ENCODE peak calls at places on chromosomes 13 and 19, in seven cellular contexts. T is bronchial epithelial cell, H is psoas muscle, Q is PC-3, L is cardiac fibroblast, W is endothelial cell, A is PC-9. Y is an unnamed sample.

GRCh38 chr13:49235856-49236431 is 11.8 kb upstream of the CDADC1 start:
- DNase-seq in T (no peak), H (no peak), Q (no peak), L (no peak), W (no peak), A (no peak), Y (no peak)

GRCh38 chr19:13181747-13182388 is 31.7 kb downstream of the IER2 start:
- DNase-seq in T (no peak), H (peak), Q (peak), L (peak), W (no peak), A (no peak), Y (peak)

GRCh38 chr19:55353803-55354697 is 469 bp downstream of the COX6B2 start:
- DNase-seq in T (peak), H (peak), Q (peak), L (peak), W (peak), A (peak), Y (peak)

GRCh38 chr19:29841559-29842367 is 30.0 kb downstream of the CCNE1 start:
- DNase-seq in T (peak), H (no peak), Q (peak), L (peak), W (no peak), A (peak), Y (no peak)

GRCh38 chr19:55452381-55453325 is 8.8 kb downstream of the ISOC2 start:
- DNase-seq in T (peak), H (peak), Q (peak), L (peak), W (peak), A (no peak), Y (no peak)

GRCh38 chr19:53772943-53773342 is 51.2 kb downstream of the NLRP12 start:
- DNase-seq in T (peak), H (no peak), Q (peak), L (peak), W (peak), A (peak), Y (peak)

GRCh38 chr13:26300140-26300539 is 46.2 kb downstream of the CDK8 start:
- DNase-seq in T (peak), H (no peak), Q (peak), L (peak), W (no peak), A (no peak), Y (no peak)

GRCh38 chr19:14023404-14024235 is 4.3 kb upstream of the RLN3 start:
- DNase-seq in T (no peak), H (peak), Q (peak), L (peak), W (peak), A (peak), Y (no peak)

GRCh38 chr13:38693641-38694040 is 6.8 kb downstream of the FREM2 start:
- DNase-seq in T (peak), H (no peak), Q (no peak), L (no peak), W (no peak), A (no peak), Y (no peak)

GRCh38 chr19:4144666-4145261 is 8.7 kb upstream of the CREB3L3 start:
- DNase-seq in T (no peak), H (no peak), Q (peak), L (peak), W (no peak), A (peak), Y (no peak)

GRCh38 chr13:97241761-97242160 is 19.6 kb downstream of the MBNL2 start:
- DNase-seq in T (no peak), H (no peak), Q (no peak), L (no peak), W (peak), A (no peak), Y (no peak)

GRCh38 chr19:33304760-33305647 is 2.7 kb upstream of the CEBPA start:
- DNase-seq in T (no peak), H (no peak), Q (no peak), L (no peak), W (no peak), A (no peak), Y (no peak)

GRCh38 chr19:56139847-56140582 is 1.1 kb upstream of the ZNF444 start:
- DNase-seq in T (no peak), H (no peak), Q (no peak), L (peak), W (no peak), A (no peak), Y (no peak)

GRCh38 chr19:53091413-53091812 is 11.8 kb downstream of the ZNF160 start:
- DNase-seq in T (no peak), H (no peak), Q (no peak), L (no peak), W (no peak), A (no peak), Y (no peak)

GRCh38 chr19:39514840-39515550 is at the start of gene SELENOV:
- DNase-seq in T (no peak), H (no peak), Q (no peak), L (no peak), W (peak), A (no peak), Y (no peak)

GRCh38 chr19:19209372-19209771 is 2.4 kb upstream of the NCAN start:
- DNase-seq in T (no peak), H (no peak), Q (no peak), L (no peak), W (no peak), A (no peak), Y (no peak)

GRCh38 chr13:23817833-23818232 is 71.4 kb downstream of the MIPEP start:
- DNase-seq in T (no peak), H (no peak), Q (no peak), L (no peak), W (no peak), A (no peak), Y (no peak)

GRCh38 chr13:21012841-21013681 is 48.3 kb downstream of the LATS2 start:
- DNase-seq in T (no peak), H (no peak), Q (no peak), L (peak), W (no peak), A (no peak), Y (no peak)

GRCh38 chr19:39007096-39007495 is 25.3 kb downstream of the FBXO27 start:
- DNase-seq in T (no peak), H (no peak), Q (no peak), L (no peak), W (no peak), A (no peak), Y (no peak)

GRCh38 chr13:28324181-28324789 is 170.6 kb downstream of the FLT1 start:
- DNase-seq in T (peak), H (no peak), Q (peak), L (peak), W (peak), A (peak), Y (peak)

GRCh38 chr13:35530147-35530546 is 53.7 kb upstream of the MAB21L1 start:
- DNase-seq in T (no peak), H (no peak), Q (no peak), L (no peak), W (no peak), A (no peak), Y (no peak)

GRCh38 chr13:77000475-77000874 is 8.6 kb downstream of the CLN5 start:
- DNase-seq in T (no peak), H (no peak), Q (peak), L (no peak), W (no peak), A (no peak), Y (no peak)

GRCh38 chr19:19343762-19344161 is 23.1 kb downstream of the MAU2 start:
- DNase-seq in T (no peak), H (no peak), Q (no peak), L (no peak), W (no peak), A (no peak), Y (no peak)

GRCh38 chr13:105778196-105778595 is 757.3 kb downstream of the EFNB2 start:
- DNase-seq in T (peak), H (no peak), Q (no peak), L (peak), W (no peak), A (no peak), Y (no peak)

DNA sequence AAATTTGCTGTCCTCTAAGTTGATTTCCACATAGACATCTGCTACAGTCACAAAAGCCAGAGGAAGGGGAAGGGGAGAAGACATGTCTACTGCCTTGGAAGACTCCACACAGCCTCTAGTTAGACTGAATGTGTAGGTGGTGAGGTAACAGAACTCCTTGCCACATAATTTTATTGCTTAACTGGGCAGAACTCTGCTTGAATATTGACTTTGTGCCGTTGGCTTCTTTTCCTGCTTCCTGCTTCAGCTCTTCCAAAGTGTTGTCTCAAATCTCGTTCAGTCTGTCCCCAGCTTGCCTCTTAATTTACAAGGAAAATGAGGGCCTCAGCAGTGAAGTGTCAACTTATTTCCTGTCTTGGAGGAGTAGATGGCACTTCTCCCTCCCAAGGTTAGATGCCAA is 37.1 kb downstream of the ESD start:
- DNase-seq in T (peak), H (no peak), Q (peak), L (peak), W (no peak), A (no peak), Y (no peak)
- TF ChIP-seq CTCF in T (no peak), H (no peak), Q (no peak), L (no peak), W (no peak), A (no peak), Y (no peak)

GRCh38 chr19:51686171-51686570 is 7.0 kb upstream of the SPACA6 start:
- DNase-seq in T (peak), H (no peak), Q (no peak), L (peak), W (no peak), A (no peak), Y (no peak)
- TF ChIP-seq CTCF in T (no peak), H (no peak), Q (no peak), L (no peak), W (no peak), A (no peak), Y (no peak)

GRCh38 chr13:110450941-110451340 is 110.6 kb downstream of the RAB20 start:
- DNase-seq in T (peak), H (no peak), Q (peak), L (no peak), W (no peak), A (no peak), Y (no peak)
- TF ChIP-seq CTCF in T (no peak), H (no peak), Q (no peak), L (no peak), W (no peak), A (no peak), Y (no peak)

GRCh38 chr19:48900477-48901452 is 653 bp downstream of the NUCB1 start:
- DNase-seq in T (peak), H (no peak), Q (peak), L (peak), W (no peak), A (no peak), Y (no peak)

GRCh38 chr19:48897181-48897580 is 1.4 kb downstream of the TULP2 start:
- DNase-seq in T (no peak), H (no peak), Q (no peak), L (no peak), W (no peak), A (no peak), Y (no peak)

GRCh38 chr19:48896191-48896720 is 2.3 kb downstream of the TULP2 start:
- DNase-seq in T (no peak), H (peak), Q (no peak), L (no peak), W (no peak), A (no peak), Y (no peak)

GRCh38 chr19:48895226-48895625 is 3.3 kb downstream of the TULP2 start:
- DNase-seq in T (no peak), H (no peak), Q (no peak), L (no peak), W (no peak), A (no peak), Y (no peak)

DNA sequence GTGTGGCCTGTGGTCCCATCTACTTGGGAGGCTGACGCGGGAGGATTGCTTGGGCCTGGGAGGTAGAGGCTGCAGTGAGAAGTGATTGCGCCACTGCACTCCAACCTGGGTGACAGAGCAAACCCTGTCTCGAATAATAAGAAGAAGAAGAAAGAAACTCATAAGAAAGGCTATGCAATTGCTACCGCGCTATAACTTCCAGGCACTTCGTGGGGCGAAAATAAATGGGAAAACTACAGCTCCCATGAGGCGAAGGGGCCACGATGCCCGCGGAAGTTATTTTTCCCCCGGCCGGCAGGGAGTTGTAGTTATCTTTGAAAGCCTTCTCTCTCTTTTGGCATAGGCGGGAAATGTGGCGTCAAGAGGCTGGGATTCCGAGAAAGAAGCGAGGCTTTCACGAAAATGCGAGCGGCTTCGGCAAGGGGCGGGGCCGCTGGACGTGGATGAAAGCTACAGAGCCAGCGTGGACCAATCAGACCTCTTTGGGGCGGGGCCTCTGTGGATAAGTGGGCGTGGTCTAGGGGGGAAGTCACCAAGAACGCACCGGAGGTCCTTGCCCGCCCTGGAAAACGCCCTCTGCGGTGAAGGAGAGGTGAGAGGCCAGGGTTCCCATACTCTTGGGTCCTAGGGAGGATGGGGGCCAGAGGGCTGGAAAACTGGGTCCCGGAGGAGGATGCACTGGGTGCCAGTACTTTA is at the start of gene NUCB1:
- DNase-seq in T (peak), H (peak), Q (peak), L (peak), W (peak), A (peak), Y (peak)
- TF ChIP-seq CTCF in T (peak), H (peak), Q (no peak), L (peak), W (no peak), A (no peak), Y (no peak)

DNA sequence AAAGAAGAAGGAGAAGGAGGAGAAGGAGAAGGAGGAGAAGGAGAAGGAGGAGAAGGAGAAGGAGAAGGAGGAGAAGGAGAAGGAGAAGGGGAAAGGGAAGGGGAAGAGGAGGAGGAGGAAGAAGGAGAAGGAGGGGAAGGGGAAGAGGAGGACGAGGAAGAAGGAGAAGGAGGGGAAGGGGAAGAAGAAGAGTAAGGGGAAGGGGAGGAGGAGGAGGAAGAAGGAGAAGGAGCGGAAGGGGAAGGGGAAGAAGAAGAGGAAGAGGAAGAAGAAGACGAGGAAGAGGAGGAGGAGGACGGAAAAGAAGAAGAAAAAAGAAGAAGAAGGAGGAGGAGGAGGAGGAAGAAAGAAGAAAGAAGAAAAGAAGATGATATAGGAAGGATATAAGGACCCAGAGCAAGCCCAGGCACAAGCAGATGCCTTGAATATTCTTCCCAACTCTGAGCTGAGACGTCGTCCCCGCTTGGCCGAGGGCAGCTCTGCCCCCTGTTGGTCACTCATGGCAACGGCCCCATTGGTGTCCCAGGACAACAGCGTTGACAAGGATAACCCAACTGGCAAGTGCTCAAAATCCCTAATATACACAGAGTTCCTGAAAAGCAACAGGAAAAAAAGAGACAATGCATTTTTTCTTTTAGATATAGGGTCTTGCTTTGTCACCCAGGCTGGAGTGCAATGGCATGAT is 30.6 kb upstream of the IGSF23 start:
- DNase-seq in T (peak), H (peak), Q (peak), L (peak), W (peak), A (no peak), Y (no peak)
- TF ChIP-seq CTCF in T (peak), H (peak), Q (peak), L (peak), W (peak), A (peak), Y (peak)

DNA sequence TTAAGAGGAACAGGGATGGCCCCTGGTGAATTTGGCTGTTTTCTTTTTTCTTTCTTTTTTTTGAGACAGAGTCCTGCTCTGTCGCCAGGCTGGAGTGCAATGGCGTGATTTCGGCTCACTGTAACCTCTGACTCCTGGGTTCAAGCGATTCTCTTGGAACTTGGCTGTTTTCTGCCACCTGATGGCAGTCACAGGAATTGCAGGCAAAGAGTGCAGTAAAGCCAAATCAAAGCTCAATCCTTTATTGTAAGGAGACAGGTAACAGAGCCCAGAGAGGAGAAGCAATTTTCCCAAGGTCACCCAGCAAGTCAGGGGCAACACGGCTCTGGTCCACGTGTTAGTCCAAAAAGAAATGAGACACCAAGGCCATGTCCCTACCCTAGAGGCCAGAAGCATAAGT is 6.2 kb downstream of the TINCR start:
- DNase-seq in T (no peak), H (no peak), Q (peak), L (no peak), W (no peak), A (no peak), Y (no peak)
- TF ChIP-seq CTCF in T (peak), H (peak), Q (peak), L (peak), W (peak), A (peak), Y (no peak)

DNA sequence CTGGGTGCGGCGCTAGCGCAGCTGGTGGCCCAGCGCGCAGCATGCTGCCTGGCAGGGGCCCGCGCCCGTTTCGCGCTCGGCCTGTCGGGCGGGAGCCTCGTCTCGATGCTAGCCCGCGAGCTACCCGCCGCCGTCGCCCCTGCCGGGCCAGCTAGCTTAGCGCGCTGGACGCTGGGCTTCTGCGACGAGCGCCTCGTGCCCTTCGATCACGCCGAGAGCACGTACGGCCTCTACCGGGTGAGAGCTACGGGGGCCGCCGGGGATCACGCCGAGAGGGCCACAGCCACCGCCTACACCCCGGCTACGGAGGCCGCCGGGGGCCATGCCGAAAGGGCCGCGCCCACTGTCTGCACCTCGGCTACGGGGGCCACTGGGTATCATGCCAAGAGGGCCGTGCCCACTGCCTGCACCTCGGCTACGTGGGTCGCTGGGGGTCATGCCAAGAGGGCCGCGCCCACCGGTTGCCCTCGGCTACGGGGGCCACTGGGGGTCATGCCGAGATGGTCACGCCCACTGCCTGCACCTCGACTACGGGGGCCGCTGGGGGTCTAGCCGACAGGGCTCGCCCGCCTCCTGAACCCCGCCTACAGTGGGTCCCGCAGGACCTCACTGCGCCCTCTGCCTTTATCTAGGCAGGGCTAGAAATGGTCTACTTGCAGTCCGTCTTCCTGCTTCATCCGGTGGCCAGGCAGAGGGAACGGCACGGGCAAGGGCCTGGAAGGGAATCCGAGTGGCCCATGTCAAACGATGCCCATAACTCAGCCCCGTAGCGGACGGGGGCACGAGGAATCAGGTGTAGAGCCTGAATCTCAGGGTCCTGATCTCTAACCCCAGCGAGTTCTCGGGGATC is 500 bp downstream of the PGLS start:
- DNase-seq in T (peak), H (peak), Q (peak), L (peak), W (peak), A (peak), Y (peak)
- TF ChIP-seq CTCF in T (peak), H (peak), Q (peak), L (no peak), W (no peak), A (no peak), Y (no peak)

GRCh38 chr13:94548382-94549240 is 47.3 kb downstream of the TGDS start:
- DNase-seq in T (peak), H (no peak), Q (peak), L (peak), W (peak), A (no peak), Y (no peak)
- TF ChIP-seq CTCF in T (no peak), H (no peak), Q (peak), L (peak), W (no peak), A (peak), Y (no peak)

Y was measured in natural killer cell.